ENCODE peak calls at places on chromosomes 6 and 20, in five cellular contexts. One of them, this sample, is unnamed.

GRCh38 chr6:97841763-97842162 is 558.7 kb upstream of the MMS22L start:
- DNase-seq in WERI-Rb-1: no peak
- DNase-seq in endothelial cell of umbilical vein: no peak
- DNase-seq in heart right ventricle: no peak
- DNase-seq in ovary: no peak
- DNase-seq in this sample: no peak

GRCh38 chr6:41336824-41337223 is 1.4 kb downstream of the NCR2 start:
- DNase-seq in WERI-Rb-1: no peak
- DNase-seq in endothelial cell of umbilical vein: no peak
- DNase-seq in heart right ventricle: no peak
- DNase-seq in ovary: no peak
- DNase-seq in this sample: no peak

GRCh38 chr6:141370438-141370837 is 762.3 kb upstream of the GJE1 start:
- DNase-seq in WERI-Rb-1: no peak
- DNase-seq in endothelial cell of umbilical vein: no peak
- DNase-seq in heart right ventricle: no peak
- DNase-seq in ovary: no peak
- DNase-seq in this sample: no peak

GRCh38 chr20:48710341-48711043 is 117.3 kb downstream of the PREX1 start:
- DNase-seq in WERI-Rb-1: no peak
- DNase-seq in endothelial cell of umbilical vein: no peak
- DNase-seq in heart right ventricle: no peak
- DNase-seq in ovary: no peak
- DNase-seq in this sample: no peak

GRCh38 chr6:108661430-108661829 is 100.7 kb downstream of the FOXO3 start:
- DNase-seq in WERI-Rb-1: no peak
- DNase-seq in endothelial cell of umbilical vein: no peak
- DNase-seq in heart right ventricle: no peak
- DNase-seq in ovary: no peak
- DNase-seq in this sample: no peak

GRCh38 chr20:7371518-7372158 is 568.6 kb downstream of the HAO1 start:
- DNase-seq in WERI-Rb-1: no peak
- DNase-seq in endothelial cell of umbilical vein: no peak
- DNase-seq in heart right ventricle: no peak
- DNase-seq in ovary: no peak
- DNase-seq in this sample: no peak

GRCh38 chr6:110013396-110013795 is 35.3 kb downstream of the GPR6 start:
- DNase-seq in WERI-Rb-1: no peak
- DNase-seq in endothelial cell of umbilical vein: no peak
- DNase-seq in heart right ventricle: peak; percentile 9
- DNase-seq in ovary: no peak
- DNase-seq in this sample: no peak

GRCh38 chr6:33359331-33359730 is 32.3 kb upstream of the KIFC1 start:
- DNase-seq in WERI-Rb-1: no peak
- DNase-seq in endothelial cell of umbilical vein: no peak
- DNase-seq in heart right ventricle: no peak
- DNase-seq in ovary: no peak
- DNase-seq in this sample: no peak

GRCh38 chr6:151067684-151068596 is 171.8 kb upstream of the AKAP12 start:
- DNase-seq in WERI-Rb-1: no peak
- DNase-seq in endothelial cell of umbilical vein: peak; percentile 99
- DNase-seq in heart right ventricle: peak; percentile 64
- DNase-seq in ovary: peak; percentile 63
- DNase-seq in this sample: peak; percentile 47

GRCh38 chr6:5763407-5763806 is 243.3 kb downstream of the NRN1 start:
- DNase-seq in WERI-Rb-1: no peak
- DNase-seq in endothelial cell of umbilical vein: no peak
- DNase-seq in heart right ventricle: no peak
- DNase-seq in ovary: no peak
- DNase-seq in this sample: no peak

GRCh38 chr6:187252-187840 is 104.9 kb upstream of the DUSP22 start:
- DNase-seq in WERI-Rb-1: no peak
- DNase-seq in endothelial cell of umbilical vein: no peak
- DNase-seq in heart right ventricle: no peak
- DNase-seq in ovary: no peak
- DNase-seq in this sample: peak; percentile 57

GRCh38 chr6:131914967-131915751 is 36.0 kb downstream of the CCN2 start:
- DNase-seq in WERI-Rb-1: peak; percentile 61
- DNase-seq in endothelial cell of umbilical vein: peak; percentile 79
- DNase-seq in heart right ventricle: peak; percentile 63
- DNase-seq in ovary: peak; percentile 45
- DNase-seq in this sample: no peak

GRCh38 chr20:62571667-62572344 is 70.5 kb upstream of the SLCO4A1 start:
- DNase-seq in WERI-Rb-1: peak; percentile 58
- DNase-seq in endothelial cell of umbilical vein: no peak
- DNase-seq in heart right ventricle: no peak
- DNase-seq in ovary: no peak
- DNase-seq in this sample: no peak
- TF ChIP-seq CTCF in WERI-Rb-1: peak; percentile 58
- TF ChIP-seq CTCF in endothelial cell of umbilical vein: no peak
- TF ChIP-seq CTCF in heart right ventricle: no peak
- TF ChIP-seq CTCF in ovary: no peak
- TF ChIP-seq CTCF in this sample: no peak

DNA sequence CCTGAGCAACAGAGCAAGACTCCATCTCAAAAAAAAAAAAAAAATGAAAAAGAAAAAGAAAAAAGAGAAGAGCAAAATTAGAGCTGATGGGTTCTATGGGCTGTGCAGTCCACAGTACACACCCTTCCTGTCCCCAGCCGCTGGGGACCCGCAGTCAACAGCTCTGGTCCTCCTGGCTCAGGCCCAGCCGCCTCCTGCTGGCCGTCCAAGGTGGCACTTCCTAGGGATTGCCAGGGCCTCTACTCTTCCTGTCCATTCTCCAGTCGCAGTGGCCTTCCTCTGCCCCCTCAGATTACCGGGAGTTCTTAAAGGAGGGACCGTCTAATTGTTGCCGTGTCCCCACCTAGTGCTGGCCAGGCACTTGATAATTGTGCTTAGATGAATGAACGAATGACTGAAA is 41.7 kb downstream of the TMEM242 start:
- DNase-seq in WERI-Rb-1: peak; percentile 52
- DNase-seq in endothelial cell of umbilical vein: no peak
- DNase-seq in heart right ventricle: peak; percentile 32
- DNase-seq in ovary: no peak
- DNase-seq in this sample: no peak
- TF ChIP-seq CTCF in WERI-Rb-1: peak; percentile 75
- TF ChIP-seq CTCF in endothelial cell of umbilical vein: peak; percentile 47
- TF ChIP-seq CTCF in heart right ventricle: peak; percentile 22
- TF ChIP-seq CTCF in ovary: no peak
- TF ChIP-seq CTCF in this sample: no peak

GRCh38 chr6:15573376-15573775 is 89.5 kb downstream of the DTNBP1 start:
- DNase-seq in WERI-Rb-1: peak; percentile 77
- DNase-seq in endothelial cell of umbilical vein: no peak
- DNase-seq in heart right ventricle: no peak
- DNase-seq in ovary: no peak
- DNase-seq in this sample: no peak
- TF ChIP-seq CTCF in WERI-Rb-1: no peak
- TF ChIP-seq CTCF in endothelial cell of umbilical vein: no peak
- TF ChIP-seq CTCF in heart right ventricle: no peak
- TF ChIP-seq CTCF in ovary: no peak
- TF ChIP-seq CTCF in this sample: no peak

DNA sequence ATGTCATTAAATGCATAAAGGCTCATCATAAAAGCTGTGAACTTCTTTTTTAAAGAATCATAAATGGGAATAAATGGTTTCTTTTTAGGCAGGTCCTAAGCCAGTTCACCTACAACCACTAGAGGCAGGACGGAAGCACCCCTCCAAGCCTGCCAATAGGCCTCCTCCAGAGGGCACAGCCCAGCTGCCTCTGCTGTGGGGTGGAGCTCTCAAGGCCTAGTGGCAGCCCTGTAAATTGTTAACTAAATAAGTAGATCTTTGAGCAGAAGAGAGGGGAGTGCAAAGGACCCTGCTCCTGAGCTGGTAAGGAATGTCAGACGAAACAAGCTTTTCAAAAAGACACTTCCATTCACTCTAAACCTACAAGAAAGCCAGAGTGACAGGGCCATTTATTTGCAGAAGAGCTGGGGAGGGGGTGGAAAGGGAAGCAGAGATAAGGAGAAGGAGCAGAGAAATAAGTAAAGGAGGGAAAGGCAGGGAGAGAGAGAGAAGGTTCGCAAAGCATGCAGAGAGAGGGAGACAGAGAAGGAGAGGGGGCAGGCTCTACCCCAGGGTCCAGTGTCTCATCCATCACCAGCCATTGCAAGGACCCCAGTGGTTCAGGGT is 18.0 kb upstream of the MAFB start:
- DNase-seq in WERI-Rb-1: no peak
- DNase-seq in endothelial cell of umbilical vein: no peak
- DNase-seq in heart right ventricle: no peak
- DNase-seq in ovary: no peak
- DNase-seq in this sample: peak; percentile 74
- TF ChIP-seq CTCF in WERI-Rb-1: no peak
- TF ChIP-seq CTCF in endothelial cell of umbilical vein: no peak
- TF ChIP-seq CTCF in heart right ventricle: no peak
- TF ChIP-seq CTCF in ovary: no peak
- TF ChIP-seq CTCF in this sample: no peak

DNA sequence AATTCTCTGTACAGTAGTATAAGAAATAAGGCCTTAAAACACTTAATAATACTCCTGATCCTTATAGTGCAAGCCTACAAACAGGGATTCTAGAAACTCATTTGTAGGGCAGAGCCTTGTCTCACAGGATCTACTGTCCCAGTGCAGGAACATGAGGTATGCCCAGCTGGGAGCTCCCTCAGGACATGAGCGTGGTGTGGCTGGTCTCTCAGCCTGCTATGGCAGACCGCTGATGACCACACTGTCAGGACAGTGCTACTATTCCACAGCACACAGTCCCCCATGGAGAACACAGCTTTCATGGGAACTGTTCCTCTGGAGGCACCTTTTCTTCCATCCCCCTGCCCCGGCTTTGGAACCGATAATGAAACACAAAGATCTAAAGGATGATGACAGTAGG is 53.0 kb downstream of the SERAC1 start:
- DNase-seq in WERI-Rb-1: no peak
- DNase-seq in endothelial cell of umbilical vein: no peak
- DNase-seq in heart right ventricle: no peak
- DNase-seq in ovary: no peak
- DNase-seq in this sample: peak; percentile 74
- TF ChIP-seq CTCF in WERI-Rb-1: no peak
- TF ChIP-seq CTCF in endothelial cell of umbilical vein: no peak
- TF ChIP-seq CTCF in heart right ventricle: no peak
- TF ChIP-seq CTCF in ovary: no peak
- TF ChIP-seq CTCF in this sample: no peak

GRCh38 chr6:116060572-116061283 is at the start of gene FRK:
- DNase-seq in WERI-Rb-1: no peak
- DNase-seq in endothelial cell of umbilical vein: peak; percentile 47
- DNase-seq in heart right ventricle: peak; percentile 13
- DNase-seq in ovary: no peak
- DNase-seq in this sample: no peak
- TF ChIP-seq CTCF in WERI-Rb-1: no peak
- TF ChIP-seq CTCF in endothelial cell of umbilical vein: no peak
- TF ChIP-seq CTCF in heart right ventricle: no peak
- TF ChIP-seq CTCF in ovary: no peak
- TF ChIP-seq CTCF in this sample: peak; percentile 6

GRCh38 chr20:57022306-57022705 is 244.1 kb downstream of the BMP7 start:
- DNase-seq in WERI-Rb-1: no peak
- DNase-seq in endothelial cell of umbilical vein: no peak
- DNase-seq in heart right ventricle: no peak
- DNase-seq in ovary: no peak
- DNase-seq in this sample: no peak
- TF ChIP-seq CTCF in WERI-Rb-1: no peak
- TF ChIP-seq CTCF in endothelial cell of umbilical vein: no peak
- TF ChIP-seq CTCF in heart right ventricle: no peak
- TF ChIP-seq CTCF in ovary: no peak
- TF ChIP-seq CTCF in this sample: no peak